ENCODE peak calls at places on chromosomes 13 and 19, in nine cellular contexts. P, U, R, K, S, Q, T, G and A are unnamed samples.

GRCh38 chr19:49844138-49844740 is 6.7 kb upstream of the PTOV1 start:
- DNase-seq in Q (no peak), P (no peak), U (no peak), K (no peak), T (no peak), G (peak; percentile 55), R (no peak), S (no peak), A (no peak)

GRCh38 chr13:50156140-50156539 is 140.9 kb downstream of the KCNRG start:
- DNase-seq in Q (no peak), R (peak; percentile 41), P (no peak), U (no peak), G (peak; percentile 51), K (no peak), S (no peak), T (peak; percentile 45), A (peak; percentile 7)

GRCh38 chr19:49398001-49398615 is 10.1 kb downstream of the KASH5 start:
- DNase-seq in G (no peak), T (no peak), U (no peak), R (no peak), K (no peak), P (no peak), Q (no peak), S (no peak), A (no peak)

GRCh38 chr19:39148939-39149529 is 23.4 kb downstream of the PAK4 start:
- DNase-seq in U (no peak), Q (no peak), R (no peak), G (no peak), S (no peak), P (no peak), T (no peak), K (no peak), A (no peak)

GRCh38 chr13:112779856-112780604 is 90.2 kb downstream of the ATP11A start:
- DNase-seq in P (no peak), U (no peak), T (no peak), Q (no peak), S (no peak), K (no peak), G (peak; percentile 67), R (peak; percentile 14), A (no peak)

GRCh38 chr19:47618771-47619170 is 9.8 kb downstream of the BICRA start:
- DNase-seq in G (peak; percentile 66), K (peak; percentile 55), U (no peak), P (no peak), Q (peak; percentile 85), R (no peak), S (no peak), T (no peak), A (no peak)

GRCh38 chr19:37361994-37362393 is 8.9 kb upstream of the ZNF527 start:
- DNase-seq in S (no peak), R (peak; percentile 8), G (no peak), T (no peak), U (no peak), Q (no peak), P (no peak), K (no peak), A (no peak)

GRCh38 chr19:34350161-34350561 is 14.8 kb upstream of the GPI start:
- DNase-seq in Q (no peak), G (peak; percentile 23), P (peak; percentile 91), S (no peak), U (no peak), T (no peak), R (peak; percentile 13), K (no peak), A (no peak)

GRCh38 chr13:94608586-94608985 is 6.9 kb downstream of the GPR180 start:
- DNase-seq in T (no peak), Q (no peak), S (no peak), R (no peak), U (no peak), G (no peak), K (no peak), P (no peak), A (no peak)

GRCh38 chr19:55368701-55369563 is 1.3 kb downstream of the IL11 start:
- DNase-seq in Q (peak; percentile 68), S (no peak), K (no peak), G (peak; percentile 63), T (no peak), P (no peak), R (peak; percentile 78), U (no peak), A (peak; percentile 89)

GRCh38 chr19:51547397-51548212 is 16.1 kb upstream of the SIGLEC6 start:
- DNase-seq in K (no peak), S (no peak), U (no peak), G (no peak), R (no peak), Q (no peak), T (no peak), P (no peak), A (no peak)

GRCh38 chr13:41075034-41075433 is 13.7 kb downstream of the WBP4 start:
- DNase-seq in T (no peak), U (no peak), Q (no peak), R (peak; percentile 38), G (peak; percentile 20), S (no peak), K (no peak), P (peak; percentile 32), A (no peak)

GRCh38 chr13:25018729-25019115 is 77.2 kb upstream of the PABPC3 start:
- DNase-seq in G (peak; percentile 30), R (no peak), S (no peak), K (no peak), P (no peak), T (no peak), Q (no peak), U (peak; percentile 58), A (no peak)

GRCh38 chr13:40190656-40191100 is 475.8 kb downstream of the FOXO1 start:
- DNase-seq in R (peak; percentile 63), T (peak; percentile 33), G (peak; percentile 71), P (peak; percentile 86), S (no peak), U (peak; percentile 25), Q (no peak), K (peak; percentile 71), A (peak; percentile 13)

GRCh38 chr19:45172173-45172572 is 5.9 kb downstream of the TRAPPC6A start:
- DNase-seq in G (no peak), U (no peak), S (no peak), R (no peak), P (peak; percentile 41), T (no peak), K (no peak), Q (no peak), A (no peak)

GRCh38 chr13:98796798-98797197 is 44.3 kb upstream of the SLC15A1 start:
- DNase-seq in P (no peak), U (no peak), R (no peak), K (no peak), S (no peak), T (no peak), G (no peak), Q (no peak), A (no peak)

GRCh38 chr19:35268546-35269424 is at the start of gene USF2:
- DNase-seq in K (peak; percentile 69), P (peak; percentile 71), T (peak; percentile 94), G (peak; percentile 72), U (peak; percentile 45), Q (peak; percentile 89), S (no peak), R (peak; percentile 65), A (peak; percentile 95)

GRCh38 chr13:30846311-30846710 is 59.8 kb upstream of the MEDAG start:
- DNase-seq in K (no peak), S (no peak), G (peak; percentile 81), Q (no peak), P (no peak), U (no peak), T (no peak), R (peak; percentile 61), A (no peak)

GRCh38 chr19:2974342-2974932 is 2.9 kb upstream of the TLE6 start:
- DNase-seq in S (no peak), T (no peak), K (peak; percentile 84), U (no peak), P (no peak), R (no peak), G (no peak), Q (no peak), A (no peak)

GRCh38 chr19:3642987-3643386 is 16.4 kb upstream of the CACTIN start:
- DNase-seq in S (no peak), G (no peak), K (no peak), T (no peak), Q (no peak), R (no peak), U (no peak), P (no peak), A (no peak)

GRCh38 chr13:79212064-79212619 is 193.9 kb downstream of the RBM26 start:
- DNase-seq in S (no peak), K (no peak), R (no peak), P (no peak), T (no peak), G (no peak), U (no peak), Q (no peak), A (no peak)

GRCh38 chr13:99693812-99694211 is 192.5 kb downstream of the TM9SF2 start:
- DNase-seq in R (no peak), S (no peak), P (no peak), U (no peak), K (no peak), Q (no peak), T (no peak), G (no peak), A (no peak)